ENCODE peak calls at places on chromosomes 3 and 15, in five cellular contexts. H is neuronal stem cell, N is A549, F is BE2C, X is adrenal gland. Z is an unnamed sample.

GRCh38 chr3:119652306-119653033 is 7.9 kb downstream of the POPDC2 start:
- DNase-seq in H (no peak), N (no peak), F (no peak), X (no peak), Z (no peak)

GRCh38 chr15:76391847-76392246 is 55.3 kb downstream of the ISL2 start:
- DNase-seq in H (no peak), N (no peak), F (no peak), X (no peak), Z (no peak)

GRCh38 chr15:28899061-28899738 is 13.4 kb downstream of the APBA2 start:
- DNase-seq in H (no peak), N (no peak), F (no peak), X (no peak), Z (no peak)

GRCh38 chr3:48555949-48556795 is 431 bp downstream of the PFKFB4 start:
- DNase-seq in H (no peak), N (no peak), F (no peak), X (no peak), Z (no peak)

GRCh38 chr3:193031909-193032308 is 114.3 kb upstream of the MB21D2 start:
- DNase-seq in H (no peak), N (no peak), F (no peak), X (no peak), Z (no peak)

GRCh38 chr3:52842424-52842823 is 7.6 kb upstream of the MUSTN1 start:
- DNase-seq in H (no peak), N (no peak), F (no peak), X (no peak), Z (no peak)

GRCh38 chr15:61084944-61085367 is 144.1 kb downstream of the RORA start:
- DNase-seq in H (peak; percentile 24), N (no peak), F (peak; percentile 63), X (no peak), Z (no peak)

GRCh38 chr15:35078221-35078915 is 6.7 kb downstream of the NANOGP8 start:
- DNase-seq in H (peak; percentile 33), N (peak; percentile 75), F (peak; percentile 48), X (peak; percentile 39), Z (no peak)

GRCh38 chr15:89164712-89165211 is 56.6 kb downstream of the RLBP1 start:
- DNase-seq in H (no peak), N (no peak), F (no peak), X (peak; percentile 46), Z (no peak)

GRCh38 chr3:48851407-48851806 is 3.7 kb upstream of the PRKAR2A start:
- DNase-seq in H (peak; percentile 54), N (peak; percentile 12), F (peak; percentile 60), X (peak; percentile 15), Z (no peak)

GRCh38 chr3:52524258-52524751 is 9.4 kb downstream of the NT5DC2 start:
- DNase-seq in H (no peak), N (no peak), F (peak; percentile 1), X (no peak), Z (peak; percentile 1)

GRCh38 chr3:133476971-133477375 is 77.1 kb downstream of the BFSP2 start:
- DNase-seq in H (no peak), N (no peak), F (no peak), X (no peak), Z (no peak)

GRCh38 chr3:133479895-133480669 is 80.2 kb downstream of the BFSP2 start:
- DNase-seq in H (no peak), N (no peak), F (no peak), X (no peak), Z (no peak)

GRCh38 chr3:133478624-133479023 is 78.8 kb downstream of the BFSP2 start:
- DNase-seq in H (no peak), N (no peak), F (no peak), X (no peak), Z (no peak)

GRCh38 chr3:133477497-133477896 is 77.6 kb downstream of the BFSP2 start:
- DNase-seq in H (no peak), N (no peak), F (no peak), X (no peak), Z (no peak)

GRCh38 chr3:133479401-133479800 is 79.5 kb downstream of the BFSP2 start:
- DNase-seq in H (no peak), N (no peak), F (no peak), X (no peak), Z (no peak)
- H3K9me3 ChIP-seq in H (no peaks in the 10 kb centered on the region), N (no peaks in the 10 kb centered on the region), F (no peaks in the 10 kb centered on the region), X (no peaks in the 10 kb centered on the region), Z (no peaks in the 10 kb centered on the region)

GRCh38 chr15:27743078-27743477 is 356.0 kb downstream of the OCA2 start:
- DNase-seq in H (no peak), N (no peak), F (no peak), X (no peak), Z (no peak)
- H3K9me3 ChIP-seq in H (peaks cover 2% of the 10 kb centered on the region), N (peaks cover 5% of the 10 kb centered on the region), F (no peaks in the 10 kb centered on the region), X (no peaks in the 10 kb centered on the region), Z (no peaks in the 10 kb centered on the region)

GRCh38 chr3:150023239-150023636 is 52.5 kb upstream of the PFN2 start:
- DNase-seq in H (no peak), N (no peak), F (no peak), X (no peak), Z (no peak)
- H3K9me3 ChIP-seq in H (no peaks in the 10 kb centered on the region), N (peaks cover 36% of the 10 kb centered on the region), F (no peaks in the 10 kb centered on the region), X (no peaks in the 10 kb centered on the region), Z (no peaks in the 10 kb centered on the region)

GRCh38 chr3:83230376-83230775 is 1468.9 kb upstream of the GBE1 start:
- DNase-seq in H (no peak), N (no peak), F (no peak), X (no peak), Z (no peak)
- H3K9me3 ChIP-seq in H (no peaks in the 10 kb centered on the region), N (no peaks in the 10 kb centered on the region), F (no peaks in the 10 kb centered on the region), X (no peaks in the 10 kb centered on the region), Z (no peaks in the 10 kb centered on the region)

Z was measured in T-helper 17 cell.